ENCODE peak calls at places on chromosomes 16 and 17, in six cellular contexts. One of them, this sample, is unnamed.

GRCh38 chr16:67936124-67936875 is at the start of gene PSMB10:
- DNase-seq in mesenchymal stem cell: peak
- DNase-seq in neuronal stem cell: peak
- DNase-seq in trophoblast cell: peak
- DNase-seq in H1: peak
- DNase-seq in IMR-90: peak
- DNase-seq in this sample: no peak

GRCh38 chr17:9021158-9021984 is at the start of gene NTN1:
- DNase-seq in H1: peak
- DNase-seq in IMR-90: peak
- DNase-seq in neuronal stem cell: peak
- DNase-seq in mesenchymal stem cell: peak
- DNase-seq in trophoblast cell: peak
- DNase-seq in this sample: peak

GRCh38 chr16:22948058-22948602 is 134.2 kb downstream of the HS3ST2 start:
- DNase-seq in H1: peak
- DNase-seq in neuronal stem cell: no peak
- DNase-seq in IMR-90: no peak
- DNase-seq in trophoblast cell: no peak
- DNase-seq in mesenchymal stem cell: no peak
- DNase-seq in this sample: peak

GRCh38 chr17:20206068-20206467 is 196.9 kb downstream of the SPECC1 start:
- DNase-seq in trophoblast cell: no peak
- DNase-seq in H1: no peak
- DNase-seq in neuronal stem cell: no peak
- DNase-seq in mesenchymal stem cell: peak
- DNase-seq in IMR-90: no peak
- DNase-seq in this sample: no peak

GRCh38 chr16:53518550-53519416 is 15.8 kb upstream of the AKTIP start:
- DNase-seq in H1: no peak
- DNase-seq in mesenchymal stem cell: no peak
- DNase-seq in neuronal stem cell: no peak
- DNase-seq in IMR-90: peak
- DNase-seq in trophoblast cell: peak
- DNase-seq in this sample: no peak

GRCh38 chr16:75096730-75097129 is 19.9 kb downstream of the LDHD start:
- DNase-seq in trophoblast cell: peak
- DNase-seq in neuronal stem cell: no peak
- DNase-seq in IMR-90: no peak
- DNase-seq in H1: peak
- DNase-seq in mesenchymal stem cell: no peak
- DNase-seq in this sample: peak

GRCh38 chr17:27762527-27763305 is 37.6 kb downstream of the NOS2 start:
- DNase-seq in neuronal stem cell: peak
- DNase-seq in trophoblast cell: peak
- DNase-seq in mesenchymal stem cell: peak
- DNase-seq in H1: peak
- DNase-seq in IMR-90: peak
- DNase-seq in this sample: peak

GRCh38 chr17:2239882-2240430 is 63.6 kb downstream of the SMG6 start:
- DNase-seq in trophoblast cell: peak
- DNase-seq in IMR-90: peak
- DNase-seq in neuronal stem cell: no peak
- DNase-seq in H1: no peak
- DNase-seq in mesenchymal stem cell: peak
- DNase-seq in this sample: no peak

GRCh38 chr17:76264755-76265623 is at the start of gene UBALD2:
- DNase-seq in trophoblast cell: peak
- DNase-seq in neuronal stem cell: peak
- DNase-seq in IMR-90: peak
- DNase-seq in H1: peak
- DNase-seq in mesenchymal stem cell: peak
- DNase-seq in this sample: peak

GRCh38 chr17:74738051-74738996 is 1.3 kb downstream of the RAB37 start:
- DNase-seq in trophoblast cell: no peak
- DNase-seq in mesenchymal stem cell: no peak
- DNase-seq in neuronal stem cell: no peak
- DNase-seq in IMR-90: no peak
- DNase-seq in H1: no peak
- DNase-seq in this sample: no peak

GRCh38 chr16:54936086-54936978 is 5.7 kb downstream of the IRX5 start:
- DNase-seq in neuronal stem cell: peak
- DNase-seq in mesenchymal stem cell: peak
- DNase-seq in trophoblast cell: peak
- DNase-seq in H1: peak
- DNase-seq in IMR-90: no peak
- DNase-seq in this sample: peak

GRCh38 chr17:50884354-50885311 is 18.5 kb upstream of the TOB1 start:
- DNase-seq in IMR-90: no peak
- DNase-seq in mesenchymal stem cell: no peak
- DNase-seq in H1: no peak
- DNase-seq in neuronal stem cell: no peak
- DNase-seq in trophoblast cell: no peak
- DNase-seq in this sample: peak

GRCh38 chr16:57600048-57600835 is 28.2 kb upstream of the ADGRG1 start:
- DNase-seq in H1: peak
- DNase-seq in mesenchymal stem cell: peak
- DNase-seq in trophoblast cell: peak
- DNase-seq in neuronal stem cell: peak
- DNase-seq in IMR-90: peak
- DNase-seq in this sample: peak

GRCh38 chr17:70780031-70780430 is 610.7 kb downstream of the KCNJ2 start:
- DNase-seq in H1: no peak
- DNase-seq in IMR-90: peak
- DNase-seq in mesenchymal stem cell: no peak
- DNase-seq in neuronal stem cell: no peak
- DNase-seq in trophoblast cell: no peak
- DNase-seq in this sample: no peak

GRCh38 chr16:50627419-50627818 is 53.7 kb downstream of the SNX20 start:
- DNase-seq in IMR-90: no peak
- DNase-seq in H1: peak
- DNase-seq in trophoblast cell: no peak
- DNase-seq in mesenchymal stem cell: no peak
- DNase-seq in neuronal stem cell: no peak
- DNase-seq in this sample: peak

GRCh38 chr16:59573528-59574271 is 839.6 kb upstream of the GOT2 start:
- DNase-seq in H1: no peak
- DNase-seq in neuronal stem cell: no peak
- DNase-seq in IMR-90: peak
- DNase-seq in mesenchymal stem cell: peak
- DNase-seq in trophoblast cell: no peak
- DNase-seq in this sample: no peak

GRCh38 chr17:1010086-1010450 is 13.1 kb downstream of the TIMM22 start:
- DNase-seq in IMR-90: no peak
- DNase-seq in H1: no peak
- DNase-seq in trophoblast cell: no peak
- DNase-seq in neuronal stem cell: no peak
- DNase-seq in mesenchymal stem cell: no peak
- DNase-seq in this sample: no peak

GRCh38 chr16:69171325-69172095 is 15.5 kb upstream of the SNTB2 start:
- DNase-seq in neuronal stem cell: no peak
- DNase-seq in mesenchymal stem cell: peak
- DNase-seq in IMR-90: peak
- DNase-seq in H1: no peak
- DNase-seq in trophoblast cell: peak
- DNase-seq in this sample: no peak

GRCh38 chr16:69166946-69167930 is 19.7 kb upstream of the SNTB2 start:
- DNase-seq in H1: no peak
- DNase-seq in mesenchymal stem cell: no peak
- DNase-seq in trophoblast cell: no peak
- DNase-seq in neuronal stem cell: no peak
- DNase-seq in IMR-90: peak
- DNase-seq in this sample: no peak

GRCh38 chr16:69169051-69169450 is 17.9 kb upstream of the SNTB2 start:
- DNase-seq in trophoblast cell: no peak
- DNase-seq in IMR-90: no peak
- DNase-seq in neuronal stem cell: no peak
- DNase-seq in mesenchymal stem cell: no peak
- DNase-seq in H1: no peak
- DNase-seq in this sample: no peak

GRCh38 chr16:69166221-69166833 is 20.6 kb upstream of the SNTB2 start:
- DNase-seq in mesenchymal stem cell: no peak
- DNase-seq in neuronal stem cell: no peak
- DNase-seq in H1: no peak
- DNase-seq in IMR-90: peak
- DNase-seq in trophoblast cell: no peak
- DNase-seq in this sample: no peak

DNA sequence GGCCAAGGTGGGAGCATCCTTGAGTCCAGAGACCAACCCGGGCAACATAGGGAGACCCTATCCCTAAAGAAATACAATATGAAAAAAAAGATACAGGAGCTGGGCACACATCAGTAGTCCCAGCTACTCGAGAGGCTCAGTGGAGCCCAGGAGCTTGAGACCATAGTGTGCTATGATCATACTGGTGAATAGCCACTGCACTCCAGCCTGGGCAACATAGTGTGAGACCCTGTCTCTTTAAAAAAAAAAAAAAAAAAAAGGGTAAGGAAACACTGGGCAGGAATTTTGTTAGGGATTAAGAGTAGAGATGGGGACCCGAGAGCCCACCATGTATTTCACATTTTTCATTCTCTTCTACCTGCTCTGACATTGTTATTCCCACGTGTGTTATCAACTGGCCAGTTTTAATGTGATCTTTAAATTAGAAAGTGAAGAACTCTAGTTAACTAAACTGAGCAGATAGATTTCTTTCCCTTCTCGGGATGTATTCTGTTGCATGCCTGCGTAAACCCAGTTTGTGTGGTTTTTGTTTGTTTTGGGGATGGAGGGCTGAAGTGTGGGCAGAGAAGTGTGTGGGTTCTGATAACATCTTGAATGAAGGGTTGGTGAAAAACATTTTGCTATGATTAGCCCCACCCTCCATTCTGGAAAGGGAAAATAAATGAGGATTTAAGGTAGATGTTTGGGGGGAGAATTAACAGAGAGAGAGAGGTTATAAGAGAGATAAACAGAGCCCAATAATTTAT is 17.2 kb upstream of the SNTB2 start:
- DNase-seq in trophoblast cell: no peak
- DNase-seq in H1: no peak
- DNase-seq in mesenchymal stem cell: no peak
- DNase-seq in IMR-90: no peak
- DNase-seq in neuronal stem cell: no peak
- DNase-seq in this sample: no peak
- H3K4ac ChIP-seq in trophoblast cell: no peak
- H3K4ac ChIP-seq in H1: no peak
- H3K4ac ChIP-seq in mesenchymal stem cell: no peak
- H3K4ac ChIP-seq in IMR-90: no peak
- H3K4ac ChIP-seq in neuronal stem cell: no peak
- H3K4ac ChIP-seq in this sample: no peak

DNA sequence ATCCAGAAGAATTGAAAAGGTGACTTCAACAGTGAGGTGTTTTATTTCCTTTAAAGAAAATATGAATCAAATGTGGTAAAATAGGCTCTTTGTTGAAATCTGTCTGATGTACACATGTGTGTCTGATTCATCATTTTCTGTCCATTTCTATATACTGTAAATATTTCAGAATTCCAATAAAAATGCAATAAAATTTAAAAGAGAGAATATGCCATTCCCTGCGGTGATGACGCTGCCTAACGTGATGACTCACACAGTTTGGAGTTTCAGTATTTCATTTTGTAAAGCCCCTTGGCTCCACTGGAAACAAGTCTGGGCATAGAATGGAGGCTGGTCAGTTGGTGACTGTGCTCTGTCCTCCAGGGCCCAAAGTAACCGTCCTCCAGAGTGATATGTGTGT is 482.5 kb upstream of the CDH5 start:
- DNase-seq in H1: no peak
- DNase-seq in trophoblast cell: no peak
- DNase-seq in neuronal stem cell: no peak
- DNase-seq in IMR-90: peak
- DNase-seq in mesenchymal stem cell: no peak
- DNase-seq in this sample: no peak
- H3K4me2 ChIP-seq in H1: no peak
- H3K4me2 ChIP-seq in trophoblast cell: no peak
- H3K4me2 ChIP-seq in neuronal stem cell: no peak
- H3K4me2 ChIP-seq in IMR-90: no peak
- H3K4me2 ChIP-seq in mesenchymal stem cell: no peak
- H3K4me2 ChIP-seq in this sample: no peak

DNA sequence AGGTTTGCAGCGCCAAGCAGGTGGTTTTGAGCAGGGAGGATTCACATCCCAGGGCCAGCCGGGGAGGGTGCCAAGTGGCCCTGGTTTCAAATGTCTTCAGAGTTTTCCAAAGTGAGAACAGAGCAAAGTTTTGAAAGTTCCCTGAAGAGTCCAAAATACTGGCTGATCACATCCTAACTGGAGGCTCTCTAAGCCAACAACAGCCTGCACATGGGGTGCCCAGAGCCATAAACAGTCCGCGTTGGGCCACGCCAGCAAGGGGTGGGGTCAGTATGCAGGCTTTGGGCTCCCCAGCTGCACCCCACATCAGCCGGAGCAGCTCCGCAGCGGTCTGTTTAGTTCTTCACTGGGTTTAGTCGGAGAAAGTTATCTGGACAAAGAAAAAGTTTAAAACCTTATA is 150.9 kb downstream of the C16orf95 start:
- DNase-seq in H1: no peak
- DNase-seq in IMR-90: no peak
- DNase-seq in neuronal stem cell: no peak
- DNase-seq in trophoblast cell: no peak
- DNase-seq in mesenchymal stem cell: no peak
- DNase-seq in this sample: no peak
- H3K14ac ChIP-seq in H1: no peak
- H3K14ac ChIP-seq in IMR-90: no peak
- H3K14ac ChIP-seq in neuronal stem cell: no peak
- H3K14ac ChIP-seq in trophoblast cell: no peak
- H3K14ac ChIP-seq in mesenchymal stem cell: no peak
- H3K14ac ChIP-seq in this sample: no peak

DNA sequence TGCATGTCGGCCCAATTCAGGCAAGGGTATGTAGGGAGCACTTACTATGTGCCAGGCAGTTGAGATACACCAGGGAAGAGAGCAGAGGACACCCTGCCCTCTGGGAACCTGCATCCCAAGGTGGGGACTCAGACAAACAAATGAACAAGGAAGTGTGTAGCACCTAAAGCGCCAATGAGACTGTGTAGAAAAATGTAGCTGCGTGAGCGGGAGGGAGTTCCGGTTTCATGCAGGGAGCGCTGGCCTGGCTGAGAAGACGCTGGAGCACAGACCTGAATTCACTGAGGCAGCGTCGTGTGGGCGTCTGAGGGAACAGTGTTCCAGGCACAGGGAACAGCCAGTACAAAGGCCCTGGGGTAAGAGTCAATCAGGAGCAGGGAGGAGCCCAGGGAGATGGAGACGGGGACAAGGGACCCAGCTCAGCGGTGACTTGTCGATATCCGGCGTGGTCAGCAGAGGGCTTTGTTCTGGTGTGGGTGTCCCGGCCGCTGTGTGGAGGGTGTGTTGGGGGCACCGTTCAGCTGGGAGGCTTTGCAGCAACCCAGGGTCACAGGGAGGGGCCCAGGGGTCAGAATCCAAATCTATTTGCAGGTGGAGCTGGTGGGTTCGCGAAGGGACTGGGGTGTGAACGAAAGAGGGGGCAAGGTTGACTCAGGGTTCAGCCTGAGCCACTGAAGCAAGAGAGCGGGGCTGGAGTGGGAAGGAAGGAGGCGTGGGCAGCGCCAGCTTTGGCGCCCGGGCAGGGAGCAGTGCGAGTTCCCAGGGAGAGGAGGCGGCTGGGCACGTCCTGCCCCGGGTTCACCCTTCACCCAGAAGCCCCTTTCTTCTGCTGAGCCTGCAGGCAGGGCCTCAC is 17.8 kb upstream of the OSGIN1 start:
- DNase-seq in mesenchymal stem cell: no peak
- DNase-seq in neuronal stem cell: no peak
- DNase-seq in trophoblast cell: no peak
- DNase-seq in H1: no peak
- DNase-seq in IMR-90: no peak
- DNase-seq in this sample: no peak
- H3K4ac ChIP-seq in mesenchymal stem cell: no peak
- H3K4ac ChIP-seq in neuronal stem cell: no peak
- H3K4ac ChIP-seq in trophoblast cell: no peak
- H3K4ac ChIP-seq in H1: no peak
- H3K4ac ChIP-seq in IMR-90: no peak
- H3K4ac ChIP-seq in this sample: no peak

GRCh38 chr17:67974598-67975066 is 21.6 kb downstream of the C17orf58 start:
- DNase-seq in mesenchymal stem cell: no peak
- DNase-seq in H1: peak
- DNase-seq in neuronal stem cell: peak
- DNase-seq in trophoblast cell: no peak
- DNase-seq in IMR-90: no peak
- DNase-seq in this sample: peak
- H3K4me2 ChIP-seq in mesenchymal stem cell: no peak
- H3K4me2 ChIP-seq in H1: peak
- H3K4me2 ChIP-seq in neuronal stem cell: no peak
- H3K4me2 ChIP-seq in trophoblast cell: peak
- H3K4me2 ChIP-seq in IMR-90: no peak
- H3K4me2 ChIP-seq in this sample: peak